ENCODE peak calls at places on chromosomes 1 and 21, in six cellular contexts. R is nephron progenitor cell; L is stimulated activated CD4-positive, alpha-beta T cell treated with anti-CD3 and anti-CD28 coated beads, Interleukin-1b, Interleukin-23, amount 100 ng/mL, for 1 hour; O is pons; B is caudate nucleus; W is activated naive CD4-positive, alpha-beta T cell treated with Interleukin-2 at 50 U/mL for 16 hours. E is an unnamed sample.

GRCh38 chr21:25126564-25126963 is 480.7 kb downstream of the MRPL39 start:
- DNase-seq in B (no peak), O (no peak), L (no peak), R (no peak), W (no peak), E (no peak)

GRCh38 chr1:155113450-155113985 is 14.2 kb upstream of the EFNA1 start:
- DNase-seq in L (no peak), B (no peak), O (no peak), R (no peak), W (no peak), E (no peak)

GRCh38 chr1:116284819-116285390 is 88.1 kb upstream of the ATP1A1 start:
- DNase-seq in R (no peak), W (no peak), O (peak; percentile 15), B (no peak), L (no peak), E (no peak)

GRCh38 chr1:223813645-223814044 is 32.1 kb downstream of the TP53BP2 start:
- DNase-seq in W (no peak), R (no peak), L (no peak), O (no peak), B (no peak), E (no peak)

GRCh38 chr1:241702436-241702835 is 50.4 kb downstream of the WDR64 start:
- DNase-seq in O (no peak), W (no peak), B (no peak), L (no peak), R (no peak), E (no peak)

GRCh38 chr1:201551877-201552731 is 13.2 kb downstream of the NAV1 start:
- DNase-seq in B (peak; percentile 80), W (no peak), L (no peak), R (no peak), O (peak; percentile 96), E (peak; percentile 95)

GRCh38 chr1:173531069-173531693 is 54.0 kb downstream of the PRDX6 start:
- DNase-seq in O (no peak), W (no peak), R (no peak), B (no peak), L (no peak), E (no peak)

GRCh38 chr1:208203127-208203847 is 40.9 kb downstream of the PLXNA2 start:
- DNase-seq in O (peak; percentile 46), B (peak; percentile 14), W (no peak), R (no peak), L (no peak), E (no peak)

GRCh38 chr1:20125091-20125490 is 5.8 kb upstream of the PLA2G2D start:
- DNase-seq in R (no peak), B (no peak), L (no peak), O (no peak), W (no peak), E (no peak)

GRCh38 chr1:224710196-224710595 is 94.1 kb downstream of the CNIH3 start:
- DNase-seq in L (no peak), W (no peak), R (no peak), B (no peak), O (no peak), E (no peak)